ENCODE peak calls at places on chromosome 17, in eight cellular contexts. T, Y, Q, O, H, I, F and R are unnamed samples.

GRCh38 chr17:44221862-44222111 is 2.3 kb upstream of the UBTF start:
- DNase-seq in Y (no peak), H (no peak), I (no peak), O (no peak), F (peak; percentile 47), Q (no peak), T (no peak), R (no peak)

GRCh38 chr17:39661044-39661406 is 4.1 kb upstream of the TCAP start:
- DNase-seq in T (no peak), O (no peak), Y (no peak), H (no peak), F (no peak), Q (no peak), I (no peak), R (peak; percentile 66)

GRCh38 chr17:38332735-38333134 is 11.0 kb downstream of the GPR179 start:
- DNase-seq in T (no peak), O (no peak), F (no peak), I (no peak), H (no peak), Q (no peak), Y (no peak), R (peak; percentile 55)

GRCh38 chr17:80869476-80869875 is 122.2 kb upstream of the CHMP6 start:
- DNase-seq in I (no peak), H (no peak), O (peak; percentile 12), F (no peak), Q (no peak), T (no peak), Y (no peak), R (peak; percentile 10)

GRCh38 chr17:47703191-47703591 is 9.2 kb downstream of the TBKBP1 start:
- DNase-seq in F (no peak), Y (no peak), H (no peak), Q (no peak), O (peak; percentile 56), T (no peak), I (no peak), R (peak; percentile 90)

GRCh38 chr17:40122466-40122943 is 734 bp downstream of the MSL1 start:
- DNase-seq in Y (no peak), T (no peak), F (peak; percentile 52), O (peak; percentile 78), Q (peak; percentile 33), I (peak; percentile 56), H (peak; percentile 38), R (peak; percentile 90)

GRCh38 chr17:30340957-30341356 is 7.1 kb upstream of the TMIGD1 start:
- DNase-seq in Q (peak; percentile 17), H (no peak), F (peak; percentile 10), I (no peak), O (no peak), Y (no peak), T (no peak), R (no peak)

GRCh38 chr17:76742958-76743357 is 5.0 kb downstream of the MFSD11 start:
- DNase-seq in Q (peak; percentile 37), Y (no peak), H (no peak), F (no peak), I (no peak), O (no peak), T (no peak), R (no peak)

GRCh38 chr17:78818932-78819331 is 21.7 kb downstream of the USP36 start:
- DNase-seq in T (no peak), I (no peak), H (no peak), F (no peak), Y (no peak), O (no peak), Q (no peak), R (peak; percentile 75)

GRCh38 chr17:3659541-3660111 is 8.8 kb downstream of the TAX1BP3 start:
- DNase-seq in Y (peak; percentile 82), Q (peak; percentile 58), O (no peak), I (peak; percentile 88), F (peak; percentile 56), H (peak; percentile 58), T (peak; percentile 45), R (no peak)

GRCh38 chr17:78104540-78104941 is 24.0 kb downstream of the TMC6 start:
- DNase-seq in O (no peak), Q (no peak), T (no peak), H (no peak), I (no peak), Y (no peak), F (no peak), R (no peak)

GRCh38 chr17:16378631-16379282 is 2.1 kb upstream of the UBB start:
- DNase-seq in O (no peak), Y (no peak), T (no peak), F (no peak), I (no peak), H (no peak), Q (peak; percentile 84), R (peak; percentile 73)

GRCh38 chr17:17495448-17496188 is 577 bp downstream of the RASD1 start:
- DNase-seq in O (peak; percentile 62), H (peak; percentile 40), I (no peak), F (no peak), T (no peak), Y (peak; percentile 47), Q (peak; percentile 22), R (peak; percentile 84)

GRCh38 chr17:42673885-42674754 is 2.7 kb downstream of the PLEKHH3 start:
- DNase-seq in Q (no peak), I (peak; percentile 87), Y (peak; percentile 31), F (peak; percentile 82), T (no peak), O (no peak), H (peak; percentile 66), R (no peak)
- H3K4me3 ChIP-seq in Q (peak overlapping the region; percentile 97), I (peak overlapping the region; percentile 88), Y (peak overlapping the region; percentile 43), F (peak overlapping the region; percentile 97), T (peak overlapping the region; percentile 89), O (peak overlapping the region; percentile 95), H (no peak overlapping the region), R (no peak overlapping the region)

DNA sequence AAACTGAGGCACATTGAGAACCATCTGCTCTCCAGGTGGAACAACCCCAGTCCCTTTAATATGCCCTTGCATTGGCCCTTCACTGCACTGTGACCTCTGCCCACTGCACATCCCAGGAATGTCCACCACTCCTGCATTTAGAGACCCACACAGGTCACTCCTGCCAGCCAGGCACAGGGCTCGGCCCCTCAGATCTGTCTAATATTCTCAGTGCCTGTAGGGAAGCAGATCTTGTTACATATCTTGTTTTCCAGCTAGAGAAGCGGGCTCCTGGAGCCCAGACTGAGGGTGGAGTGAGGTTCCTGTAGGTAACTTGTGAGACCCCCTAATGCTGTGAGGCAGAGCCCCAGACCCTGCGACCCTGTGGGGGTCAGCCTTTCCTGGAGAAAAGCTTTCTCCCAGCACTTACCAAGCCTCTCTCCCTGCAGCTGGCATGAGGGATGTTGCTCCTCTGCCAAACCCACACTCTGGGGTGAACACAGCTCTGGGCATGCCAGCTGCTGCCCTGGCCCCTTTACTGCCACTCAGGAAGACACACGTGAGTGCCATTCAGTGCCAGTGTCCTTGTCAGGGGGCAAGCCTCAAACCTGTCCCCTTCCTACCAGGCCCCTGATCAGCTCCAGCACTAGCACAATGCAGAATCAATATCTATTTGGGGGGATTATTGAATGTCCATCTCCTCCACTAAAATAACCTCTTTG is 40.3 kb upstream of the CRHR1 start:
- DNase-seq in O (no peak), Y (no peak), I (no peak), T (no peak), F (peak; percentile 14), H (no peak), Q (no peak), R (peak; percentile 41)
- H3K27me3 ChIP-seq in O (peaks cover 21% of the 10 kb centered on the region), Y (no peaks in the 10 kb centered on the region), I (no peaks in the 10 kb centered on the region), T (peaks cover 14% of the 10 kb centered on the region), F (no peaks in the 10 kb centered on the region), H (no peaks in the 10 kb centered on the region), Q (peaks cover 82% of the 10 kb centered on the region), R (no peaks in the 10 kb centered on the region)

GRCh38 chr17:57868007-57868774 is 18.3 kb upstream of the MRPS23 start:
- DNase-seq in I (peak; percentile 92), Q (peak; percentile 93), Y (peak; percentile 91), F (peak; percentile 73), O (peak; percentile 68), T (peak; percentile 71), H (peak; percentile 67), R (peak; percentile 86)
- TF ChIP-seq CTCF in I (peak; percentile 68), Q (peak; percentile 54), Y (peak; percentile 34), F (peak; percentile 40), O (peak; percentile 30), T (peak; percentile 58), H (no peak), R (peak; percentile 22)

GRCh38 chr17:28547096-28547622 is 5.3 kb downstream of the UNC119 start:
- DNase-seq in T (no peak), F (no peak), I (no peak), Y (no peak), Q (no peak), O (no peak), H (no peak), R (peak; percentile 81)

GRCh38 chr17:28545787-28546415 is 6.5 kb downstream of the UNC119 start:
- DNase-seq in I (no peak), Y (no peak), T (no peak), Q (no peak), F (no peak), H (no peak), O (no peak), R (peak; percentile 61)

GRCh38 chr17:28548417-28549130 is 3.9 kb downstream of the UNC119 start:
- DNase-seq in O (no peak), Y (no peak), F (no peak), H (no peak), Q (no peak), T (no peak), I (no peak), R (peak; percentile 52)

GRCh38 chr17:28549274-28550132 is 2.9 kb downstream of the UNC119 start:
- DNase-seq in O (no peak), T (no peak), Q (no peak), H (no peak), I (no peak), F (no peak), Y (no peak), R (peak; percentile 83)

GRCh38 chr17:28547623-28548416 is 4.6 kb downstream of the UNC119 start:
- DNase-seq in O (peak; percentile 82), T (no peak), H (peak; percentile 82), Q (peak; percentile 81), I (peak; percentile 64), Y (peak; percentile 16), F (peak; percentile 73), R (peak; percentile 92)
- H3K4me3 ChIP-seq in O (no peak overlapping the region), T (no peak overlapping the region), H (no peak overlapping the region), Q (no peak overlapping the region), I (no peak overlapping the region), Y (no peak overlapping the region), F (no peak overlapping the region), R (no peak overlapping the region)